ENCODE peak calls at places on chromosome 5, in nine cellular contexts. E, D, V, P, U, S, A, M and Q are unnamed samples.

GRCh38 chr5:22669345-22669744 is 183.8 kb downstream of the CDH12 start:
- DNase-seq in D (no peak), M (no peak), E (no peak), U (no peak), V (no peak), A (no peak), S (peak), P (no peak), Q (no peak)

GRCh38 chr5:107112207-107112606 is 558.5 kb downstream of the EFNA5 start:
- DNase-seq in D (no peak), S (peak), A (no peak), P (no peak), E (no peak), M (no peak), V (no peak), U (peak), Q (no peak)

GRCh38 chr5:33679791-33680190 is 212.0 kb downstream of the ADAMTS12 start:
- DNase-seq in A (no peak), S (peak), P (no peak), E (no peak), U (peak), M (peak), V (peak), D (no peak), Q (no peak)

GRCh38 chr5:62771331-62771730 is 192.7 kb downstream of the LRRC70 start:
- DNase-seq in M (no peak), A (no peak), P (no peak), D (no peak), U (no peak), E (no peak), V (no peak), S (no peak), Q (no peak)

GRCh38 chr5:99104538-99105132 is 175.8 kb upstream of the CHD1 start:
- DNase-seq in S (peak), P (no peak), E (no peak), A (no peak), D (peak), M (peak), U (peak), V (peak), Q (no peak)

GRCh38 chr5:159826351-159827222 is 89.7 kb upstream of the ADRA1B start:
- DNase-seq in V (peak), P (no peak), S (peak), A (no peak), D (peak), E (no peak), M (peak), U (peak), Q (no peak)

GRCh38 chr5:38780950-38781349 is 64.9 kb upstream of the OSMR start:
- DNase-seq in E (no peak), D (no peak), U (peak), S (peak), P (peak), M (peak), V (peak), A (no peak), Q (no peak)

GRCh38 chr5:112186401-112186990 is 232.6 kb downstream of the EPB41L4A start:
- DNase-seq in V (peak), A (no peak), D (no peak), P (no peak), E (no peak), U (peak), M (peak), S (peak), Q (no peak)

GRCh38 chr5:24141046-24141445 is 503.7 kb downstream of the CDH10 start:
- DNase-seq in E (no peak), A (no peak), U (no peak), P (no peak), V (peak), M (peak), D (no peak), S (peak), Q (peak)

GRCh38 chr5:134125195-134126015 is 10.9 kb downstream of the TCF7 start:
- DNase-seq in U (peak), S (peak), V (peak), M (peak), A (no peak), D (no peak), E (no peak), P (peak), Q (peak)

GRCh38 chr5:16656561-16657191 is 39.9 kb upstream of the RETREG1 start:
- DNase-seq in D (no peak), A (no peak), S (peak), M (peak), P (no peak), V (peak), E (no peak), U (no peak), Q (no peak)

GRCh38 chr5:173139631-173140030 is 4.7 kb upstream of the BNIP1 start:
- DNase-seq in D (no peak), P (no peak), A (no peak), S (no peak), M (no peak), V (no peak), U (no peak), E (no peak), Q (no peak)

GRCh38 chr5:74167930-74168315 is 472.6 kb downstream of the ENC1 start:
- DNase-seq in M (no peak), D (no peak), U (no peak), P (no peak), E (no peak), V (peak), A (no peak), S (no peak), Q (no peak)

GRCh38 chr5:932628-933250 is 40.1 kb downstream of the TRIP13 start:
- DNase-seq in P (no peak), V (peak), S (peak), A (no peak), U (no peak), E (no peak), D (no peak), M (no peak), Q (no peak)

GRCh38 chr5:163384669-163385068 is 52.7 kb upstream of the CCNG1 start:
- DNase-seq in A (no peak), P (no peak), D (no peak), U (no peak), E (no peak), S (no peak), M (no peak), V (no peak), Q (no peak)

GRCh38 chr5:181120311-181120710 is 10.7 kb downstream of the OR2V1 start:
- DNase-seq in M (no peak), S (peak), D (no peak), V (peak), P (no peak), U (peak), A (no peak), E (no peak), Q (no peak)

GRCh38 chr5:133472829-133473228 is 139.5 kb downstream of the FSTL4 start:
- DNase-seq in M (no peak), S (no peak), U (no peak), E (no peak), V (no peak), A (no peak), P (no peak), D (no peak), Q (no peak)

GRCh38 chr5:172853355-172853975 is 19.4 kb downstream of the ERGIC1 start:
- DNase-seq in E (no peak), U (peak), P (no peak), M (no peak), A (no peak), V (no peak), D (no peak), S (peak), Q (no peak)

GRCh38 chr5:87413116-87413645 is 451 bp upstream of the CCNH start:
- DNase-seq in E (no peak), D (no peak), V (no peak), U (no peak), P (no peak), A (no peak), S (no peak), M (no peak), Q (no peak)

GRCh38 chr5:175520321-175520720 is 42.0 kb downstream of the SFXN1 start:
- DNase-seq in V (no peak), D (no peak), A (peak), M (no peak), S (no peak), E (no peak), U (no peak), P (no peak), Q (no peak)

GRCh38 chr5:2261002-2261703 is 378.4 kb upstream of the IRX4 start:
- DNase-seq in A (no peak), M (no peak), U (no peak), D (no peak), V (no peak), E (no peak), S (no peak), P (no peak), Q (no peak)